ENCODE peak calls at places on chromosomes 16 and 17, in four cellular contexts. O is HepG2, R is K562, W is HCT116. S is an unnamed sample.

GRCh38 chr16:88532434-88533241 is 37.6 kb upstream of the ZC3H18 start:
- DNase-seq in O (no peak), R (no peak), W (no peak), S (no peak)

GRCh38 chr17:8836821-8837426 is 30.6 kb downstream of the PIK3R6 start:
- DNase-seq in O (no peak), R (no peak), W (no peak), S (no peak)

GRCh38 chr16:66006485-66006884 is 360.0 kb upstream of the CDH5 start:
- DNase-seq in O (no peak), R (no peak), W (no peak), S (no peak)

GRCh38 chr17:8149419-8150193 is 2.6 kb downstream of the PER1 start:
- DNase-seq in O (no peak), R (no peak), W (no peak), S (no peak)

GRCh38 chr16:14110728-14111251 is 39.7 kb downstream of the MRTFB start:
- DNase-seq in O (no peak), R (no peak), W (no peak), S (no peak)

GRCh38 chr17:68682913-68683312 is 81.7 kb upstream of the FAM20A start:
- DNase-seq in O (no peak), R (no peak), W (no peak), S (no peak)

GRCh38 chr16:77858060-77858459 is 69.7 kb downstream of the VAT1L start:
- DNase-seq in O (no peak), R (no peak), W (no peak), S (no peak)

GRCh38 chr17:56570199-56570598 is 23.3 kb upstream of the NOG start:
- DNase-seq in O (no peak), R (no peak), W (no peak), S (no peak)

GRCh38 chr16:71230122-71230845 is at the start of gene HYDIN:
- DNase-seq in O (peak), R (peak), W (no peak), S (peak)

GRCh38 chr17:44108440-44109311 is 14.8 kb downstream of the HDAC5 start:
- DNase-seq in O (peak), R (peak), W (no peak), S (peak)

GRCh38 chr17:48228720-48229119 is 121.2 kb downstream of the SNX11 start:
- DNase-seq in O (no peak), R (peak), W (no peak), S (no peak)

GRCh38 chr17:74332763-74333220 is 6.8 kb downstream of the KIF19 start:
- DNase-seq in O (no peak), R (peak), W (no peak), S (no peak)

GRCh38 chr17:4679652-4680051 is 24.3 kb downstream of the PELP1 start:
- DNase-seq in O (no peak), R (no peak), W (peak), S (no peak)

GRCh38 chr17:72967263-72967962 is 125.1 kb downstream of the SLC39A11 start:
- DNase-seq in O (no peak), R (no peak), W (no peak), S (no peak)

GRCh38 chr16:73015612-73016487 is 32.1 kb downstream of the ZFHX3 start:
- DNase-seq in O (peak), R (no peak), W (peak), S (no peak)

GRCh38 chr17:60231234-60231633 is 81.5 kb downstream of the CA4 start:
- DNase-seq in O (peak), R (no peak), W (peak), S (peak)

GRCh38 chr16:30923554-30924085 is at the start of gene FBXL19:
- DNase-seq in O (no peak), R (no peak), W (no peak), S (peak)

GRCh38 chr16:4306439-4307214 is 9.2 kb upstream of the GLIS2 start:
- DNase-seq in O (no peak), R (no peak), W (no peak), S (peak)

GRCh38 chr17:45732926-45733505 is 51.1 kb upstream of the CRHR1 start:
- DNase-seq in O (no peak), R (no peak), W (no peak), S (no peak)

GRCh38 chr17:61164517-61164916 is 235.1 kb upstream of the TBX2 start:
- DNase-seq in O (no peak), R (no peak), W (no peak), S (no peak)

GRCh38 chr16:84810518-84811273 is 9.1 kb upstream of the CRISPLD2 start:
- DNase-seq in O (no peak), R (no peak), W (no peak), S (no peak)

GRCh38 chr17:72419866-72420774 is 299.3 kb downstream of the SOX9 start:
- DNase-seq in O (no peak), R (no peak), W (no peak), S (no peak)

GRCh38 chr16:10878644-10879498 is 1.9 kb downstream of the CIITA start:
- DNase-seq in O (no peak), R (no peak), W (no peak), S (peak)

GRCh38 chr16:79980650-79981521 is 380.3 kb upstream of the MAF start:
- DNase-seq in O (no peak), R (no peak), W (no peak), S (no peak)
- TF ChIP-seq ELF1 in O (no peak), R (no peak), W (no peak), S (no peak)

GRCh38 chr16:86448306-86448705 is 62.0 kb upstream of the FOXF1 start:
- DNase-seq in O (no peak), R (no peak), W (no peak), S (no peak)

GRCh38 chr16:86443508-86444130 is 66.7 kb upstream of the FOXF1 start:
- DNase-seq in O (no peak), R (no peak), W (no peak), S (no peak)

GRCh38 chr16:86444274-86445060 is 65.9 kb upstream of the FOXF1 start:
- DNase-seq in O (no peak), R (no peak), W (no peak), S (peak)

GRCh38 chr16:86447228-86447627 is 63.1 kb upstream of the FOXF1 start:
- DNase-seq in O (no peak), R (no peak), W (no peak), S (no peak)

DNA sequence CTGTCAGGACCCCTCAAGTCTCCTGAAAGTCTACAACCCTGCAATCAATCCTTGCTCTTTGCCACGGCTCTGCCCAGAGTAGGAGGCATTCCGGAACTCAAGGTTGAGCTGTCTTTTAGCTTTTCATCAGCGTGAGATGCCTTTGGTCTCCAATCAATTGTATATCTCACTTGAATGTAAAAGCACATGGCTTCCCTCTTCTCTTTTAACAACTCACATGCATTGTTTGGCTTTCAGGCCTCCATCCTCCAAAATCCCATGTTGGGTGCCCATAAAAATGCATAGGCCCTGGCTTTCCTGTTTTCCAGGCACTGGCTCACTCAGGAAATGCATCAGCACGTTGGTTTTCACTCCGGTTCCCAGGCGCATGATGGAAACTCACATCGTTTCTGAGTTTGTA is 64.0 kb upstream of the FOXF1 start:
- DNase-seq in O (no peak), R (no peak), W (no peak), S (no peak)
- TF ChIP-seq ELF1 in O (no peak), R (no peak), W (no peak), S (no peak)

GRCh38 chr16:74025-74424 is 1.6 kb upstream of the RHBDF1 start:
- DNase-seq in O (no peak), R (no peak), W (no peak), S (no peak)

GRCh38 chr16:77273-77806 is 685 bp upstream of the MPG start:
- DNase-seq in O (peak), R (no peak), W (no peak), S (peak)

GRCh38 chr16:76535-77272 is 1.3 kb upstream of the MPG start:
- DNase-seq in O (peak), R (peak), W (no peak), S (no peak)

GRCh38 chr16:74437-75318 is 2.2 kb upstream of the RHBDF1 start:
- DNase-seq in O (no peak), R (no peak), W (no peak), S (no peak)

GRCh38 chr16:75580-76501 is 2.2 kb upstream of the MPG start:
- DNase-seq in O (peak), R (peak), W (no peak), S (peak)
- TF ChIP-seq ELF1 in O (peak), R (peak), W (no peak), S (peak)

GRCh38 chr16:86101912-86102187 is 202.9 kb downstream of the IRF8 start:
- DNase-seq in O (no peak), R (no peak), W (no peak), S (no peak)

GRCh38 chr16:86099326-86099725 is 200.4 kb downstream of the IRF8 start:
- DNase-seq in O (no peak), R (no peak), W (no peak), S (no peak)

GRCh38 chr16:86101135-86101911 is 202.4 kb downstream of the IRF8 start:
- DNase-seq in O (no peak), R (no peak), W (no peak), S (no peak)

GRCh38 chr16:86103320-86103719 is 204.4 kb downstream of the IRF8 start:
- DNase-seq in O (no peak), R (no peak), W (no peak), S (no peak)

GRCh38 chr16:86100205-86101134 is 201.5 kb downstream of the IRF8 start:
- DNase-seq in O (peak), R (no peak), W (no peak), S (no peak)
- TF ChIP-seq ELF1 in O (peak), R (no peak), W (no peak), S (no peak)

DNA sequence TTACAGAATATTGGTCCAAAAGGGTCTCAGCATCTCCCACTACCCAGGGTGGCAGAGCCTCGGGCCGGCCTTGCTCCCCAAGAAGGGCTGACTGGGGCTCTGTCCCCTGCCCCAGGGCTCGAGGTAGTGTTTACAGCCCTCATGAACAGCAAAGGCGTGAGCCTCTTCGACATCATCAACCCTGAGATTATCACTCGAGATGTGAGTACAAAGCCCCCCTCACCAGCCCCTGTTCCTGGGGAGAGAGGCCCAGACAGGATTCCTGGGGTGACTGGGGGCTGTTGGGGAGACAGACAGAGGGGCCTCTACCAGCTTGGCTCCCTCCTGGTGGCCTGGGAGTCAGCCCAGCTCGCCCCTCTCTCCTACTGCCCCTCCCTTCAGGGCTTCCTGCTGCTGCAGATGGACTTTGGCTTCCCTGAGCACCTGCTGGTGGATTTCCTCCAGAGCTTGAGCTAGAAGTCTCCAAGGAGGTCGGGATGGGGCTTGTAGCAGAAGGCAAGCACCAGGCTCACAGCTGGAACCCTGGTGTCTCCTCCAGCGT is 6.1 kb upstream of the NLRC5 start:
- DNase-seq in O (no peak), R (no peak), W (no peak), S (no peak)
- TF ChIP-seq ELF1 in O (peak), R (no peak), W (no peak), S (no peak)